ENCODE peak calls at places on chromosomes 12 and 14, in nine cellular contexts. I is cardiac muscle cell, L is neuronal stem cell, A is HCT116, K is tibial nerve, R is uterus, N is mesendoderm, S is body of pancreas, O is mesenchymal stem cell. Y is an unnamed sample. For H3K27me3 and H3K4me1, the result is how much of the 10 kb centered on the place peaks cover.

GRCh38 chr12:110921262-110921661 is 883 bp upstream of the MYL2 start:
- DNase-seq in A (no peak), O (peak), L (no peak), I (peak), S (no peak), K (no peak), N (no peak), R (no peak), Y (no peak)

GRCh38 chr12:68538722-68539614 is 71.7 kb upstream of the RAP1B start:
- DNase-seq in A (no peak), O (peak), L (no peak), S (peak), R (peak), N (peak), I (peak), K (peak), Y (no peak)

GRCh38 chr12:58459191-58459590 is 461.1 kb downstream of the LRIG3 start:
- DNase-seq in K (no peak), N (no peak), R (no peak), S (no peak), A (no peak), I (peak), O (no peak), L (no peak), Y (no peak)

GRCh38 chr14:101912841-101913240 is 51.5 kb upstream of the DYNC1H1 start:
- DNase-seq in L (no peak), I (no peak), K (no peak), O (no peak), S (no peak), A (no peak), R (no peak), N (no peak), Y (no peak)

GRCh38 chr14:104105071-104105821 is 19.7 kb downstream of the ASPG start:
- DNase-seq in O (no peak), N (no peak), L (no peak), S (no peak), A (no peak), R (no peak), I (no peak), K (no peak), Y (no peak)

GRCh38 chr12:13195848-13196301 is 651 bp upstream of the EMP1 start:
- DNase-seq in A (no peak), R (peak), I (peak), L (no peak), O (peak), K (no peak), N (peak), S (no peak), Y (peak)

GRCh38 chr14:53608369-53608768 is 348.3 kb downstream of the BMP4 start:
- DNase-seq in R (no peak), K (no peak), A (peak), S (peak), O (no peak), N (no peak), L (no peak), I (no peak), Y (peak)

GRCh38 chr12:2118061-2118460 is 65.3 kb downstream of the CACNA1C start:
- DNase-seq in O (no peak), R (peak), S (no peak), I (no peak), K (no peak), A (no peak), L (no peak), N (peak), Y (no peak)

GRCh38 chr12:110744176-110744575 is 1.5 kb upstream of the PPP1CC start:
- DNase-seq in O (no peak), A (no peak), S (peak), I (peak), N (no peak), L (no peak), K (peak), R (no peak), Y (peak)

GRCh38 chr12:112386726-112387125 is 4.5 kb upstream of the HECTD4 start:
- DNase-seq in K (no peak), L (no peak), R (peak), I (peak), O (peak), A (no peak), N (no peak), S (peak), Y (no peak)

GRCh38 chr12:12726543-12727093 is 9.4 kb downstream of the CDKN1B start:
- DNase-seq in K (peak), O (peak), L (no peak), I (peak), S (no peak), A (no peak), N (no peak), R (no peak), Y (peak)

GRCh38 chr14:39229601-39230110 is 4.1 kb upstream of the MIA2 start:
- DNase-seq in I (no peak), S (no peak), O (no peak), K (no peak), A (no peak), L (no peak), N (no peak), R (no peak), Y (no peak)

GRCh38 chr12:67667276-67668073 is 18.9 kb downstream of the DYRK2 start:
- DNase-seq in K (peak), A (no peak), L (no peak), R (peak), S (peak), I (peak), O (peak), N (no peak), Y (no peak)

GRCh38 chr12:54749191-54749818 is 101.1 kb upstream of the DCD start:
- DNase-seq in O (peak), R (no peak), S (peak), K (peak), N (peak), L (peak), A (peak), I (peak), Y (peak)

GRCh38 chr14:103103461-103104388 is 9.2 kb downstream of the EXOC3L4 start:
- DNase-seq in S (peak), O (peak), I (peak), R (no peak), K (no peak), A (no peak), N (no peak), L (no peak), Y (no peak)

GRCh38 chr12:106114084-106115068 is 24.4 kb downstream of the NUAK1 start:
- DNase-seq in K (peak), N (no peak), L (no peak), S (no peak), I (no peak), O (peak), A (no peak), R (peak), Y (peak)

GRCh38 chr14:84555493-84555892 is 974.5 kb upstream of the FLRT2 start:
- DNase-seq in L (no peak), O (no peak), N (no peak), K (no peak), S (no peak), R (no peak), I (no peak), A (no peak), Y (no peak)

GRCh38 chr12:47817272-47818006 is 2.3 kb downstream of the HDAC7 start:
- DNase-seq in R (no peak), K (no peak), N (no peak), S (no peak), L (no peak), I (no peak), A (no peak), O (peak), Y (no peak)

GRCh38 chr12:43806737-43807072 is 588 bp upstream of the TWF1 start:
- DNase-seq in A (no peak), I (no peak), O (no peak), L (no peak), R (no peak), N (no peak), K (no peak), S (no peak), Y (no peak)

GRCh38 chr12:116358850-116359761 is 81.6 kb upstream of the MED13L start:
- DNase-seq in S (peak), O (peak), R (peak), I (peak), A (peak), N (peak), L (peak), K (peak), Y (peak)

GRCh38 chr12:123109319-123109772 is 41.5 kb downstream of the PITPNM2 start:
- DNase-seq in A (no peak), R (no peak), N (no peak), O (no peak), S (no peak), L (no peak), I (no peak), K (no peak), Y (no peak)

GRCh38 chr12:47882796-47883546 is 21.8 kb downstream of the VDR start:
- DNase-seq in R (no peak), L (no peak), K (no peak), A (no peak), O (no peak), N (no peak), I (no peak), S (peak), Y (no peak)

GRCh38 chr14:62694075-62694474 is 351.2 kb downstream of the KCNH5 start:
- DNase-seq in S (no peak), L (no peak), I (peak), K (no peak), A (no peak), R (no peak), N (no peak), O (peak), Y (peak)

GRCh38 chr14:32331227-32331597 is 2.1 kb downstream of the AKAP6 start:
- DNase-seq in O (no peak), S (no peak), L (peak), R (no peak), K (no peak), N (no peak), I (no peak), A (no peak), Y (no peak)

GRCh38 chr14:23153891-23154796 is 29.3 kb downstream of the SLC7A8 start:
- DNase-seq in A (peak), N (peak), O (no peak), I (peak), K (peak), L (no peak), R (peak), S (peak), Y (no peak)

GRCh38 chr12:106974525-106974924 is 12.4 kb downstream of the MTERF2 start:
- DNase-seq in O (no peak), N (no peak), L (no peak), I (no peak), S (peak), K (no peak), R (no peak), A (no peak), Y (no peak)

GRCh38 chr14:55470025-55470424 is 29.6 kb upstream of the TBPL2 start:
- DNase-seq in A (no peak), L (no peak), K (no peak), O (no peak), R (no peak), N (no peak), S (no peak), I (no peak), Y (no peak)

GRCh38 chr14:80987235-80988032 is 32.0 kb downstream of the TSHR start:
- DNase-seq in S (peak), A (peak), R (peak), L (peak), O (peak), K (peak), N (peak), I (peak), Y (peak)

DNA sequence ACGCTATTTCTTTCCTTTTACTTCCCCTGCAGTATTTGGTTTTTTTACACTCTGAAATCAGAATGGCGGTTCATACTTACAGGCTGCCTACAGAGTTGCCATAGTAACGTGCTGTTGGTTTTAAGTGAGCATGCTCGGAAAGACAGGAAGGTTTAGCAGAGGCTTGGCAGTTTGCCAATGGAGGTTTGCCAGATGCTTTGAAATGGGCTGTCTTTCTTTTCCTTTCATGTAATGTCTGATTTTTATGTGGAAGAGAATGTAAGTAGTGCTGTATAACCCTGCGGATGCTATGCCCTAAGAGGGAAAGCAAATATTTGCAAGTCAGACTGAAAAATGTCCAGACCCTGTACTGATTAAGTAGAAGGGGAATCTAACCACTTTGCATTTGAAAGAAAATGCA is 32.8 kb downstream of the ARID4A start:
- DNase-seq in R (peak), A (peak), L (peak), N (peak), S (peak), I (peak), K (peak), O (peak), Y (peak)
- H3K27ac ChIP-seq in R (peak), A (no peak), L (no peak), N (no peak), S (peak), I (no peak), K (no peak), O (no peak), Y (no peak)

GRCh38 chr12:132261328-132262138 is 67.9 kb downstream of the GALNT9 start:
- DNase-seq in O (no peak), L (no peak), R (no peak), N (no peak), S (no peak), K (no peak), A (no peak), I (no peak), Y (no peak)
- H3K27me3 ChIP-seq in O (half or more), L (under half), R (under half), N (under half), S (under half), K (under half), A (under half), I (under half), Y (under half)

GRCh38 chr14:75044760-75045159 is 6.5 kb downstream of the MLH3 start:
- DNase-seq in N (no peak), A (no peak), L (no peak), I (no peak), R (no peak), K (no peak), O (no peak), S (no peak), Y (no peak)

GRCh38 chr14:75048101-75048500 is 3.2 kb downstream of the MLH3 start:
- DNase-seq in R (no peak), K (no peak), A (no peak), N (no peak), S (no peak), O (no peak), L (no peak), I (no peak), Y (no peak)

GRCh38 chr14:75046275-75046674 is 5.0 kb downstream of the MLH3 start:
- DNase-seq in L (no peak), I (no peak), R (no peak), K (no peak), A (no peak), N (no peak), S (no peak), O (no peak), Y (no peak)

GRCh38 chr14:75047506-75047905 is 3.8 kb downstream of the MLH3 start:
- DNase-seq in S (no peak), O (no peak), I (no peak), K (no peak), N (no peak), L (no peak), R (no peak), A (no peak), Y (no peak)

GRCh38 chr14:75046899-75047298 is 4.4 kb downstream of the MLH3 start:
- DNase-seq in R (no peak), N (no peak), I (no peak), K (no peak), L (no peak), O (peak), S (no peak), A (no peak), Y (no peak)
- H3K4me1 ChIP-seq in R (under half), N (under half), I (under half), K (under half), L (under half), O (under half), S (under half), A (under half), Y (under half)

GRCh38 chr14:61187642-61187905 is 93.6 kb downstream of the TMEM30B start:
- DNase-seq in K (no peak), L (no peak), N (no peak), R (no peak), O (no peak), S (no peak), I (no peak), A (no peak), Y (no peak)

GRCh38 chr14:61186793-61187641 is 94.1 kb downstream of the TMEM30B start:
- DNase-seq in R (peak), S (no peak), N (no peak), A (no peak), I (no peak), L (no peak), O (no peak), K (no peak), Y (no peak)

GRCh38 chr14:61188196-61188595 is 92.9 kb downstream of the TMEM30B start:
- DNase-seq in N (peak), K (no peak), L (no peak), A (no peak), S (no peak), O (no peak), R (peak), I (peak), Y (peak)

GRCh38 chr14:61190341-61190740 is 90.8 kb downstream of the TMEM30B start:
- DNase-seq in K (no peak), N (no peak), A (no peak), I (no peak), S (no peak), O (no peak), L (no peak), R (no peak), Y (no peak)

DNA sequence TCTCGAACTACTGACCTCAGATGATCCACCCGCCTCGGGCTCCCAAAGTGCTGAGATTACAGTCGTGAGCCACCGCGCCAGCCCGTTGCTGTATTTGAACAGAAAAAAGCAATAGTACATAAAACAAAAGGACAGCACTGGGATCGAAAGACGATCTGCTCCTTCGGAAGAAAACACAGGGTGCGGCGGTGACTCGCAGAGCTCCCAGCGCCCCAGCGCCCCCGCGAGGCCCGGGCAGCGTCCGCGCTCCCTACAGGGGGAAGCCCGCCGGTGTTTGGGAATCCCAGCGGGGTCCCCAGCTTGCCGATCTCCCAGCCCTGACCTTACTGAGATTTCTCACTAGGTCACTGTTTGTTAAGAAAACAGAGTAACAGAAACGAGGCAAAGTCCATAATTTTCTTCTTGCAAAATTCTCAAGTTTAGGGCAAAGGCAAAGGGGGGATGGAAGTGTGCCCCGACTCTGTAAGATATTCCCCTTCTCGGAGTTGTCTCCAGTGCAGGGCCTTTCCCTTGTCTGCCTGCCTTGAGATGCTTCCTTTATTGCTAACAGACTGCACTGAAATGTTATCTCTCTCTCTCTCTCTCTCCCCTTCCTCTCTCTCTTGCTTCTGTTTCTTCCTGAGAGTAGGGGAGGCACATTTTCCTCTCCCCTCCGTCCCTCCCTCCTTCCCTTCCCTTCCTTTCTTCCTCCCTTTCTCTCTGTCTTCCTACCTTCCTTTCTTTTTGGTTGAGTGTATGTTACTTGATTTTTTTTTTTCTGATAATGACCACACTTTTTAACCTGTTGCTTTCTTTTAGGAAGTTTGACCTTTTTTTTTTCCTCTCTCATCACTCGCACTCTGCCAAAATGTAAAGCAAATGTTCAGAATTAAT is 92.0 kb downstream of the TMEM30B start:
- DNase-seq in O (peak), I (peak), R (peak), N (peak), A (no peak), S (peak), L (peak), K (peak), Y (peak)
- H3K27ac ChIP-seq in O (peak), I (no peak), R (peak), N (peak), A (no peak), S (no peak), L (no peak), K (peak), Y (peak)

GRCh38 chr12:114393569-114393968 is 12.4 kb downstream of the TBX5 start:
- DNase-seq in O (no peak), A (no peak), N (peak), K (no peak), L (no peak), S (no peak), R (no peak), I (no peak), Y (no peak)
- H3K27me3 ChIP-seq in O (under half), A (half or more), N (under half), K (half or more), L (half or more), S (under half), R (half or more), I (under half), Y (half or more)

DNA sequence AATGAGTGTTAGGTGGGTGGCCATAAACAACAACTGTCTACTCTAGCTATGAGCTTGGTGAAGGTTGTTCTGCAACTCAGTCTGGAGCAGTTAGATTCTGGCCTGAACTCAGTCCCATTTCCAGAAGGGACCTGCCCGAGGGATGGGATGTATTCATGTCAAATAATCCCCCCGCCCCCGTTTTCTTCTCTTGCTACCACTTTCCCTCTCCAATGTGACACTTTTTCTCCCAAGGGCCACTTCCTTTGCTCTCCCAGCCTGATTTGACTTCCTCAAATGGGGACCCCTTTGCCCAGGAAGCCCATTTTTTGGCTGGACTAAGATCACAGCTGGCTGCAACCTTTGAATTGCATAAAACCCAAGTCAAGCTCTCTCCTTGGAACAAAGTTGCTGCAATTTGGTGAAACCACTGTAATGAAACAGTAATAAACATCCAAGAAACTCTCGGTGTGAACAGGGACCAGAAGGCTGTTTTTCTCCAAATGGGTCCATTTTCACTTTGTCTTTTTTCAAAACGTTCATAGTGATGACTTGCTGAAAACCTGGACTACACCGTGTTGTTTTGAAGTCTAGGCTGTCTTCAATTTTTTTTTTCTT is 137.2 kb upstream of the GSC start:
- DNase-seq in S (no peak), R (no peak), A (no peak), K (no peak), L (no peak), O (no peak), I (no peak), N (no peak), Y (no peak)
- H3K4me1 ChIP-seq in S (under half), R (under half), A (under half), K (under half), L (under half), O (under half), I (under half), N (under half), Y (under half)

Y was measured in foreskin keratinocyte.